ENCODE peak calls at places on chromosomes 11 and 22, in four cellular contexts. T is fibroblast of pulmonary artery, U is lung, H is fibroblast of mammary gland. Y is an unnamed sample.

GRCh38 chr11:2435288-2436012 is 8.9 kb downstream of the TRPM5 start:
- DNase-seq in U (no peak), H (no peak), T (no peak), Y (no peak)

GRCh38 chr11:65744699-65745042 is 24.1 kb upstream of the RNASEH2C start:
- DNase-seq in H (no peak), U (no peak), T (no peak), Y (no peak)

GRCh38 chr22:19941365-19942070 is at the start of the genes COMT and TXNRD2:
- DNase-seq in U (peak), H (peak), T (peak), Y (peak)

GRCh38 chr11:112307617-112308016 is 47.0 kb upstream of the PLET1 start:
- DNase-seq in U (no peak), H (no peak), T (no peak), Y (no peak)

GRCh38 chr11:63670077-63670737 is 969 bp downstream of the ATL3 start:
- DNase-seq in H (peak), U (no peak), T (peak), Y (peak)

GRCh38 chr11:67273260-67273990 is 7.2 kb downstream of the GRK2 start:
- DNase-seq in T (no peak), H (no peak), U (no peak), Y (no peak)

GRCh38 chr11:120973501-120973900 is 50.4 kb upstream of the TBCEL start:
- DNase-seq in U (no peak), H (no peak), T (no peak), Y (no peak)

GRCh38 chr22:49506010-49506400 is 321.7 kb downstream of the BRD1 start:
- DNase-seq in H (no peak), U (no peak), T (no peak), Y (no peak)

GRCh38 chr11:58770627-58771457 is 39.1 kb upstream of the GLYAT start:
- DNase-seq in U (no peak), T (no peak), H (peak), Y (peak)

GRCh38 chr11:86341382-86341781 is 33.3 kb upstream of the CCDC81 start:
- DNase-seq in T (no peak), H (no peak), U (no peak), Y (no peak)

GRCh38 chr11:12245091-12245490 is 132.3 kb upstream of the PARVA start:
- DNase-seq in H (peak), U (no peak), T (no peak), Y (no peak)

GRCh38 chr11:13717331-13717730 is 48.9 kb downstream of the FAR1 start:
- DNase-seq in U (no peak), T (peak), H (peak), Y (peak)

GRCh38 chr22:42800731-42801536 is 56.1 kb downstream of the ARFGAP3 start:
- DNase-seq in H (no peak), T (no peak), U (no peak), Y (no peak)

GRCh38 chr11:19890308-19890707 is 177.7 kb downstream of the NAV2 start:
- DNase-seq in T (peak), U (no peak), H (peak), Y (peak)

GRCh38 chr22:26673485-26673884 is 16.1 kb downstream of the MIAT start:
- DNase-seq in H (peak), T (peak), U (no peak), Y (peak)

GRCh38 chr11:10041803-10042202 is 252.2 kb downstream of the SBF2 start:
- DNase-seq in U (no peak), H (no peak), T (no peak), Y (no peak)

GRCh38 chr22:31144223-31144622 is 3.9 kb upstream of the PLA2G3 start:
- DNase-seq in U (no peak), H (peak), T (peak), Y (peak)

GRCh38 chr11:18322818-18323570 is 627 bp downstream of the GTF2H1 start:
- DNase-seq in T (no peak), H (no peak), U (no peak), Y (peak)

GRCh38 chr22:23831781-23832180 is 7.0 kb downstream of the DERL3 start:
- DNase-seq in U (no peak), T (no peak), H (no peak), Y (no peak)

GRCh38 chr22:45680932-45681700 is 9.5 kb downstream of the ATXN10 start:
- DNase-seq in H (peak), U (no peak), T (peak), Y (peak)

GRCh38 chr11:17389205-17389956 is 922 bp upstream of the KCNJ11 start:
- DNase-seq in U (peak), H (no peak), T (peak), Y (no peak)

GRCh38 chr11:131409307-131409706 is 38.9 kb downstream of the NTM start:
- DNase-seq in H (no peak), T (no peak), U (no peak), Y (no peak)

GRCh38 chr22:26464312-26464711 is 19.3 kb downstream of the HPS4 start:
- DNase-seq in T (peak), H (peak), U (no peak), Y (peak)

DNA sequence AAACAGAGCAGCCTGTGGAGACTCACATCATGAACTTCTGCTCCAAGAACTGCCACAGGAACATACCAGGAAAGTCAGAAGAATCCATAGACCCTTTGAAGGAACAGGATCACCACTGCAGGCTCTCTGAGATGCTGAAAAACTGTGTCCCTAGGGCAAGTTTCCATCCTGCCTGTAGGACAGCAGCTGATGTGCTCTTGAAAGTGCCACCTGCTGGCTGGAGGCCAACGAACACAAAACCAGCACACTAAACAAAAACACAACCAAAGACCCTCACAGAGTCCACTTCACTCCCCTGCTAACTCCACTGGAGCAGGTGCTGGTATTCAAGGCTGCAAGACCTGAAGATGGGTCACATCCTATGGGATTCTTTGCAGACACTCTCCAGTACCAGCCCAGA is 12.0 kb upstream of the NXPE1 start:
- DNase-seq in U (no peak), H (no peak), T (no peak), Y (no peak)
- TF ChIP-seq CTCF in U (no peak), H (no peak), T (no peak), Y (no peak)

GRCh38 chr11:15278129-15278528 is 163.4 kb downstream of the INSC start:
- DNase-seq in U (no peak), T (peak), H (peak), Y (peak)
- H3K4me3 ChIP-seq in U (no peak), T (no peak), H (no peak), Y (no peak)

GRCh38 chr11:117381988-117382387 is 54.3 kb downstream of the CEP164 start:
- DNase-seq in T (no peak), H (peak), U (no peak), Y (no peak)
- TF ChIP-seq CTCF in T (no peak), H (no peak), U (no peak), Y (no peak)

GRCh38 chr11:43972366-43972765 is 29.9 kb downstream of the C11orf96 start:
- DNase-seq in T (no peak), H (no peak), U (no peak), Y (no peak)

GRCh38 chr11:43969543-43969942 is 27.1 kb downstream of the C11orf96 start:
- DNase-seq in U (no peak), H (peak), T (peak), Y (no peak)

GRCh38 chr11:43976863-43977262 is 34.4 kb downstream of the C11orf96 start:
- DNase-seq in T (no peak), U (no peak), H (no peak), Y (no peak)

GRCh38 chr11:43975631-43976030 is 33.2 kb downstream of the C11orf96 start:
- DNase-seq in U (no peak), T (no peak), H (no peak), Y (no peak)

DNA sequence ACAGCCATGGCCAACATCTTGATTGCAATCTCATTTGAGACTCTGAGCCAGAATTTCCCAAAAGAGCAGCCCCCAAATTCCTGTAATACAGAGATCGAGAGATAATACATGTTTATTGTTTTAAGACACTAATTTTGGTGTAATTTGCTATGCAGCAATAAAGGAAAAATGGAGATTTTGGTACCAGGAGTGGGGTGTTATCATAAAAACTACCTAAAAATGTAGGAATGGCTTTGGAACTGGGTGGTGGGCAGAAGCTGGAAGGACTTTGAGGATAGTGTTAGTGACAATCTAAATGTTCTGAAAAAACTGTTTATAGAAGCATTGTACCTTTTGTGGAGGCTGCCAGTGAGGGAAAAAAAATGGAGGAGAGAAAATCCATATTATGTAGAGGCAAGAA is 32.4 kb downstream of the C11orf96 start:
- DNase-seq in T (no peak), H (no peak), U (no peak), Y (no peak)
- H3K4me3 ChIP-seq in T (no peak), H (no peak), U (no peak), Y (no peak)

DNA sequence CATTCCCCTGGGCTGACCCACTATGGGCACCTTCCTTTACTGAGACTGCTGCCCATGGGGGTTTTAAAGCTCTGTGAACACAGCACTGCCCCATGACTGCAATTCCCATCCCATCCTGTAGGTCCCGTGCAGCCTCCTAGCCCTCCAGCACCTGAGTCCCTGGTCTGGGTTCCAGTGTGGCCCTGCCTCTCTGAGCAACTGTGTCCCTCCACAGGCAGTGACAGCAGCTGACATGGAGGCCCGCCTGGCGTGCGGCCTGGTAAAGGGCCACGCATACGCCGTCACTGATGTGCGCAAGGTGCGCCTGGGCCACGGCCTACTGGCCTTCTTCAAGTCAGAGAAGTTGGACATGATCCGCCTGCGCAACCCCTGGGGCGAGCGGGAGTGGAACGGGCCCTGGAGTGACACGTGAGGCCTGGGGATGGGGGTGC is 12.6 kb downstream of the OMP start:
- DNase-seq in U (no peak), T (no peak), H (no peak), Y (no peak)
- TF ChIP-seq CTCF in U (no peak), T (peak), H (no peak), Y (peak)

GRCh38 chr22:37148031-37148651 is 1.6 kb downstream of the IL2RB start:
- DNase-seq in T (no peak), U (no peak), H (no peak), Y (no peak)

GRCh38 chr22:37145415-37146385 is 4.0 kb downstream of the IL2RB start:
- DNase-seq in U (no peak), T (no peak), H (no peak), Y (no peak)

GRCh38 chr22:37148742-37149665 is 712 bp downstream of the IL2RB start:
- DNase-seq in H (no peak), T (no peak), U (no peak), Y (no peak)

GRCh38 chr22:37146507-37147180 is 3.1 kb downstream of the IL2RB start:
- DNase-seq in T (no peak), H (no peak), U (no peak), Y (no peak)

DNA sequence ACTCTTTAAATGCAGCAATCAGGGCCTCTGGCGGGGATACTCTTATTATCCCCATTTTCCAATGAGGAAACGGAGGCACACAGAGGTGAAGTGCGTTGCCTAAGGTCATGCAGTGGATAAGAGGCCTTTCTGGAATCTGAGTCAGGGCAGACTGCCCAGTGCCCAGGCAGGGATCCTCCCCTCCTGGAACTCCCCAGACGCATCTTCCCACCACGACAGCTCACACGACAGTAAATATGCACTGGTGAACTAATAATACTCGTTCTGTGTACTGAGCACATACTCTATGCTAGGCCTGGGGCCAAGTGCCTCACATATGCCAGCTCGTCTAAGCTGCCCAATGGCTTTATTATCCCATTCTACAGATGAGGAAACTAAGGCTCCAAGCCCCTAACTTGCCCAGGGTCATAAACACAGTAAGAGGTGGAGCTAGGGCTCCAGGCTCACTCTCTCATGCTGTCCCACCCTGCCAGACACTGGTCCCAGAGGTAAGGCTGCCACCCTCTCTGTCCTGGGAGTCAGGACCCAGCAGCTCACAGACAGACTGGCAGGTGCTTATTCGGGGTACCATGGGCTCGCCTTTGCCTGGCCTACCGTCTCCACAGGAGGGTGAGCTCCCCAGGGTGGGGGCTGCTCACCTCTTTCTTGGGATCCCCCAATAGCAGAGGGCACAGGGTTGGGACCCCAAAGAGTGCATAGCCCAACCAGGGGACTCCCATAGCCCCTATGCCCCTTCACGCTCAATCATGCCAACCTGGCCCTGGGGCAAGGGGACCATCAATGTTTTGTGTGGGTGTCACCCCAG is 2.3 kb downstream of the IL2RB start:
- DNase-seq in U (no peak), H (no peak), T (no peak), Y (peak)
- H3K4me3 ChIP-seq in U (no peak), H (no peak), T (no peak), Y (no peak)

DNA sequence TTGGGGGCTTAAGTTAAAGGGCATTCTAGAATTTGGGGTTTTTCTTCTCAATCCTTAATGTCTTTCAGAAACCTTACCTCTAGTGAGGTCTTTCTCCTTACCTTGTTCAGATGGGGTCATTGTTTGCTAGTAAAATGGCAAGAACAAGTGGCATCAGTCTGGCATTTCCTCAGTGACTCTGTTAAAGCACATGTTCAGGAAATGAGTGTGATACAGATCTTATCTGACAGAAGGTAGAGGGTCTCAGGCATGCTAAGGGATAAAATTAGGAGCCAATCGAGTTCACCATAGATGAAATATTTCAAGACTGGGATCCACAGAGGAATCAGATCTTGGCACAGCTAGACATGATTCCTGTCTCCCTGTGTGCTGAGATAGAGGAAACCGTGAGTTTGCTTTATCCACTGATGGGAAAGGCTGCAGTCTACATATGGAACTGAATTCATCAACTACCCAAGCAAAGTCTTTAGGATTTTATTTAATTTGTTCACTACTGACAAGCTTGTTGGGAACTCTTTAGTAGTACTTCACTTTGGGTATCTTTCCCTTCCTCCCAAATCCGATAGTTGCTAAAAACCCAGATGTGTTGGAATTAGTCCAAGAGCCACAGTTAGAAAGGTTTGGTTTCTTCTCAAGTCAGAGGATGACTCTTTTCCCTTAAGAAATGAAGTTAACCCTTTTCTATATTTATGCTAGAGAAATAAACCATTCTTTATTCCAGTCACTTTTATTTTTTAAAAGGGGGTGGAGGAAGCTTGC is 18.4 kb downstream of the FAM118B start:
- DNase-seq in T (peak), H (peak), U (no peak), Y (peak)
- TF ChIP-seq CTCF in T (no peak), H (no peak), U (no peak), Y (no peak)

GRCh38 chr11:114310095-114310494 is 13.9 kb downstream of the NNMT start:
- DNase-seq in H (no peak), U (no peak), T (peak), Y (no peak)
- H3K4me3 ChIP-seq in H (no peak), U (no peak), T (no peak), Y (no peak)